ENCODE peak calls at places on chromosomes 5 and 9, in seven cellular contexts. L is cardiac fibroblast, I is fibroblast of pulmonary artery, J is ovary, E is endothelial cell, Z is tibial artery, T is AG04449. M is an unnamed sample.

GRCh38 chr9:114960276-114960675 is 29.9 kb upstream of the TNFSF8 start:
- DNase-seq in Z (no peak), J (no peak), E (no peak), T (no peak), I (no peak), L (no peak), M (no peak)

GRCh38 chr9:36891341-36891811 is 142.7 kb downstream of the PAX5 start:
- DNase-seq in L (no peak), Z (no peak), E (no peak), T (no peak), J (no peak), I (no peak), M (no peak)

GRCh38 chr5:157559301-157559700 is 16.3 kb downstream of the ADAM19 start:
- DNase-seq in Z (no peak), L (peak), I (peak), E (no peak), T (peak), J (no peak), M (peak)

GRCh38 chr9:96171749-96172148 is 130.2 kb downstream of the HSD17B3 start:
- DNase-seq in I (no peak), Z (no peak), E (no peak), J (no peak), T (no peak), L (no peak), M (no peak)

GRCh38 chr5:90944116-90944515 is 385.5 kb downstream of the ADGRV1 start:
- DNase-seq in Z (no peak), T (no peak), E (no peak), I (no peak), J (no peak), L (no peak), M (no peak)

GRCh38 chr9:37262410-37262809 is 142.0 kb downstream of the ZCCHC7 start:
- DNase-seq in I (peak), T (no peak), J (no peak), L (peak), Z (no peak), E (peak), M (peak)

GRCh38 chr9:120965344-120966004 is 38.9 kb upstream of the TRAF1 start:
- DNase-seq in T (no peak), Z (peak), E (peak), J (peak), L (peak), I (peak), M (no peak)

GRCh38 chr5:72467987-72468386 is 39.2 kb downstream of the ZNF366 start:
- DNase-seq in Z (no peak), L (peak), J (no peak), T (no peak), I (peak), E (no peak), M (peak)

GRCh38 chr5:178590141-178590923 is at the start of gene COL23A1:
- DNase-seq in I (peak), T (no peak), J (no peak), L (peak), Z (peak), E (peak), M (no peak)

GRCh38 chr5:178589180-178590140 is 733 bp downstream of the COL23A1 start:
- DNase-seq in E (peak), I (peak), J (no peak), L (peak), Z (no peak), T (no peak), M (no peak)

GRCh38 chr5:178587793-178588611 is 2.2 kb downstream of the COL23A1 start:
- DNase-seq in T (no peak), E (no peak), L (no peak), J (no peak), I (no peak), Z (no peak), M (no peak)

GRCh38 chr5:178588769-178589168 is 1.4 kb downstream of the COL23A1 start:
- DNase-seq in Z (no peak), T (no peak), E (no peak), J (no peak), I (no peak), L (no peak), M (no peak)

GRCh38 chr5:178590924-178591423 is 781 bp upstream of the COL23A1 start:
- DNase-seq in I (no peak), L (peak), E (no peak), J (no peak), Z (no peak), T (no peak), M (no peak)
- TF ChIP-seq CTCF in I (no peak), L (no peak), E (no peak), J (no peak), Z (no peak), T (no peak), M (no peak)

DNA sequence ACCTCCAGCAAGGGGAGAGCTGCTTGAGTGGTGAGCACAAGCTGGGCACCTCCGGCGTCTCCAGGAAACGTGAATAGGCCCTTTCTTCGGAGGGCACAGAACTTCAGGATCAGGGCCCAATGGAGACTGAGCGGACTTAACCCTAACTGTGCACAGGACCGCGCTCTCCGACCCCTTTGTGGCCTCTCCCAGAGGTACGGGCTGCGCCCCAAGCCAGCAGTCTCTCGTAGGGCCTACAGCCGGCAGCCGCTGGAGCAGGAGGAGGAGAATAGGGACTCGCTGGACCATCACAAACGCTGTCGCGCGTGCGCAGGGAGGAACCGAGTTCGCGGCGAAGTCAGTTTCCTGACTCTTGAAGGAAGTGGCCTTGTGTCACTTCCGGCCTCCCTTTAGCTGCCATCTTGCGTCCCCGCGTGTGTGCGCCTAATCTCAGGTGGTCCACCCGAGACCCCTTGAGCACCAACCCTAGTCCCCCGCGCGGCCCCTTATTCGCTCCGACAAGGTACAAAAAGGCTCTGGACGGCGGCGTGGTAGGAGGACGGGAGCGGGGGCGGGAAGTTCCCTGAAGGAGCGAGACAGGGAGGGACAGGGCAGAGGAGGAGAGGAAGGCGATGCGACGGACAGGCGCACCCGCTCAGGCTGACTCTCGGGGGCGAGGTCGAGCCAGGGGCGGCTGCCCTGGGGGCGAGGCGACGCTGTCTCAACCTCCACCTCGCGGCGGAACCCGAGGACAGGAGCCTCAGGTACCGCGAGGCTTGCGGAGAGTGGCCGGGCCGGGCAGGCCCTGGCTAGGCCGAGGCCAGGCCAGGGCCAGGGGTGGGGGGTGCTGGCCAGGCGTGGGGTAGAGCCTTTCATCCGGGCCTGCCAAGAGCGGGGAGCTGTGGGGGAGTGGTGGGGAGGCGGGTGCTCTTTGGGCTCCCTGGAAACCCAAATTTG is at the start of gene BTF3:
- DNase-seq in T (peak), I (peak), E (peak), Z (peak), J (peak), L (peak), M (peak)
- TF ChIP-seq CTCF in T (no peak), I (no peak), E (no peak), Z (no peak), J (no peak), L (no peak), M (no peak)

DNA sequence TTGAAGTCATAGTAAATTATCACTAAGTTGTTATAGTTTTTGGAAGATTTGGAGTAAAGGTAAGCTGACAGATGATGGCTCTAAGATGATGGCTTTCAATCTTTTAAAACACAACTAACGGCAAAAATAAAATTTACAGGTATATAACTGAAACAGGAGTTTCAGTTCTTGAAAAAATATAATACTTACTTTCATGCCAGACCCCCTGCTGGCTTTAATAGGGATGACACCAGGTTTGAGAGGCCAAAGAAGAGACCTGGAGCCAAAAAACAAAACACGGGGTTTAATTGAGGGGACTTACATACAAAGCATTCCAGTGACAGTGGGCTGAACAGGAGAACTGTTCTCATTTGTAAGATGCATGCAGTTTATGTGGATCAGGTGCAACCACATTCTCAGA is 301.7 kb upstream of the PCSK5 start:
- DNase-seq in I (no peak), Z (no peak), L (no peak), J (no peak), E (no peak), T (no peak), M (no peak)
- TF ChIP-seq CTCF in I (no peak), Z (peak), L (peak), J (no peak), E (peak), T (no peak), M (peak)

GRCh38 chr5:102229685-102230084 is 66.4 kb downstream of the SLCO4C1 start:
- DNase-seq in I (no peak), L (no peak), T (no peak), J (no peak), Z (no peak), E (no peak), M (no peak)

GRCh38 chr5:102226321-102226720 is 69.8 kb downstream of the SLCO4C1 start:
- DNase-seq in Z (no peak), L (no peak), E (no peak), I (no peak), T (no peak), J (no peak), M (no peak)

GRCh38 chr5:102231693-102232619 is 64.1 kb downstream of the SLCO4C1 start:
- DNase-seq in I (no peak), Z (no peak), L (no peak), J (no peak), E (no peak), T (no peak), M (no peak)
- TF ChIP-seq CTCF in I (no peak), Z (no peak), L (no peak), J (no peak), E (no peak), T (no peak), M (no peak)

DNA sequence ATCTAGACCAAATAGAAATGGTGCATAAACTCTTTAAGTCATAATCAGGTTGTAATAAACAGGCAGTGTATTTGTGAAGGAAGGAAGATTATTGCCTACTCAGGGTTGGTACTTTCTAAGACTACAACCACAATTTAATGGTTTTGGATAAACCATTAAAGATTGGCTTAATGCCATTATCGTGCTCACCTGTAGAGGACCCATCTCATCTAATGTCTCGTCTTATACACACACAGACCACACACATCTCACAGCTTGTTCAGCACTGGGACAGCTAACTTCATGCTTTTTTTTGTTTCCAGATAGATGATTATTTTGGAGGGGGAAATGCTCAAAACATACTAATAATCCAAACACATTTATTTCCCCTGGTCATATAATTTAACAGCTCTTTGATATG is 175.7 kb upstream of the SLC12A2 start:
- DNase-seq in E (no peak), T (no peak), L (no peak), Z (no peak), J (no peak), I (no peak), M (no peak)
- TF ChIP-seq CTCF in E (no peak), T (no peak), L (no peak), Z (no peak), J (no peak), I (no peak), M (no peak)

GRCh38 chr5:137826067-137826466 is 41.6 kb upstream of the MYOT start:
- DNase-seq in I (no peak), J (no peak), T (no peak), E (no peak), Z (no peak), L (no peak), M (no peak)

GRCh38 chr5:137825165-137825564 is 42.5 kb upstream of the MYOT start:
- DNase-seq in L (no peak), T (no peak), Z (no peak), I (no peak), J (no peak), E (no peak), M (no peak)

GRCh38 chr5:137822983-137823382 is 44.7 kb upstream of the MYOT start:
- DNase-seq in L (no peak), I (no peak), Z (no peak), T (no peak), J (no peak), E (no peak), M (no peak)

GRCh38 chr5:137819768-137820167 is 47.9 kb upstream of the MYOT start:
- DNase-seq in L (no peak), E (no peak), J (no peak), I (no peak), Z (no peak), T (no peak), M (no peak)

DNA sequence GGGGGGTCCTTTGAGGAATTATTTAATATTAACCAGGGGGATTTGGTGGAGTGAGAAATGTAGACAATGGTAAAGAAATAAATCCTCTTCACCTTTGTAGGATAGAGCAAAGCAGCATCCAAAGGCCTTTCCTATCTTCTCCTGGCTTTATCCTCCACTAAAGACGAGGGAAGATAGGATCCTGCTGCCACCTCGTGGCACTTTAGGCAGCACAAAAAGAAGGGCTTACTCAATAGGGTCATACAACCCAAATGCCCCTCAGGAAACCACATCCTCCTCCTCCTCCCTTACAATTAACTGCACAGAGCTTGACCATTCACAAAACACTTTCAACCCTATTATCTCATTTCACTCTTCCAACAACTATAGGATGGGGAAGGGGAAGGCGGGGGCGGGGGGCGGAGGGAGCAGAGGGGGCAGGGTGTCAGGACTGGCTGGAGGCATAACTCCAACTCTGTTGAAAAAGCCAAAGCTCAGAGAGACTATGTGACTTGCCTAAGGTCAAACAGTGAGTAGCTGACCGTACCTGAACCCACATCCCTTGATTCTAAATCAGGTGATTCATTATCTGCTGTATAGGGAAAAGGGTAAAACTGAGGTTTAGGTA is 45.4 kb upstream of the MYOT start:
- DNase-seq in L (peak), E (peak), Z (no peak), J (no peak), T (no peak), I (peak), M (peak)
- TF ChIP-seq CTCF in L (peak), E (no peak), Z (peak), J (no peak), T (peak), I (peak), M (peak)

GRCh38 chr9:2066312-2067273 is 51.4 kb downstream of the SMARCA2 start:
- DNase-seq in Z (no peak), E (no peak), I (peak), L (peak), J (no peak), T (no peak), M (peak)
- TF ChIP-seq CTCF in Z (no peak), E (no peak), I (no peak), L (no peak), J (no peak), T (no peak), M (peak)

GRCh38 chr9:2241461-2241874 is 226.3 kb downstream of the SMARCA2 start:
- DNase-seq in E (peak), Z (no peak), L (peak), J (peak), I (peak), T (peak), M (peak)
- TF ChIP-seq CTCF in E (peak), Z (no peak), L (peak), J (peak), I (peak), T (peak), M (peak)

GRCh38 chr5:8470489-8470888 is 601.5 kb downstream of the MTRR start:
- DNase-seq in J (no peak), E (no peak), T (no peak), Z (no peak), L (no peak), I (no peak), M (no peak)

GRCh38 chr5:8474569-8474930 is 605.6 kb downstream of the MTRR start:
- DNase-seq in T (no peak), L (no peak), J (no peak), I (no peak), E (no peak), Z (no peak), M (no peak)

GRCh38 chr5:8473016-8473415 is 604.1 kb downstream of the MTRR start:
- DNase-seq in Z (no peak), J (no peak), T (no peak), E (no peak), I (no peak), L (no peak), M (no peak)

GRCh38 chr5:8478308-8478707 is 609.4 kb downstream of the MTRR start:
- DNase-seq in I (peak), L (no peak), E (no peak), J (no peak), T (no peak), Z (no peak), M (no peak)

GRCh38 chr5:8473827-8474568 is 605.0 kb downstream of the MTRR start:
- DNase-seq in L (no peak), J (no peak), E (no peak), I (no peak), Z (no peak), T (no peak), M (no peak)
- TF ChIP-seq CTCF in L (peak), J (no peak), E (peak), I (peak), Z (no peak), T (no peak), M (peak)